ENCODE peak calls at places on chromosomes 13 and 19, in nine cellular contexts. T is pancreas, U is fibroblast of lung, Q is tibial artery, N is iPS DF 6.9, P is upper lobe of right lung, J is suprapubic skin, S is heart left ventricle, W is left lung. Y is an unnamed sample. For H3K4me1, the result is how much of the 10 kb centered on the place peaks cover.

GRCh38 chr19:43820098-43820860 is 6.8 kb upstream of the ZNF283 start:
- DNase-seq in N (no peak), J (no peak), S (peak), T (no peak), W (no peak), U (peak), Q (no peak), P (peak), Y (no peak)

GRCh38 chr13:20489185-20489820 is 36.4 kb downstream of the CRYL1 start:
- DNase-seq in Q (no peak), S (peak), P (no peak), W (no peak), T (no peak), N (no peak), J (no peak), U (no peak), Y (no peak)

GRCh38 chr13:32323912-32324311 is 8.6 kb downstream of the BRCA2 start:
- DNase-seq in J (no peak), W (no peak), Q (no peak), N (no peak), T (no peak), S (no peak), P (no peak), U (peak), Y (no peak)

GRCh38 chr13:35388979-35389378 is 87.5 kb downstream of the MAB21L1 start:
- DNase-seq in J (no peak), Q (no peak), W (no peak), P (no peak), T (no peak), N (no peak), S (no peak), U (peak), Y (no peak)

GRCh38 chr19:2249880-2250764 is 999 bp downstream of the AMH start:
- DNase-seq in P (no peak), J (no peak), U (no peak), W (no peak), T (no peak), N (no peak), S (no peak), Q (no peak), Y (no peak)

GRCh38 chr13:99873832-99874430 is 97.6 kb downstream of the ZIC5 start:
- DNase-seq in T (no peak), U (no peak), N (no peak), P (no peak), W (no peak), Q (no peak), J (no peak), S (no peak), Y (no peak)

GRCh38 chr19:7483720-7484201 is 5.1 kb downstream of the PEX11G start:
- DNase-seq in T (no peak), N (no peak), P (peak), W (no peak), U (no peak), J (no peak), S (no peak), Q (no peak), Y (no peak)

GRCh38 chr13:28299941-28300340 is 161.6 kb downstream of the PAN3 start:
- DNase-seq in U (no peak), P (no peak), T (no peak), N (no peak), J (no peak), W (no peak), S (no peak), Q (no peak), Y (no peak)

GRCh38 chr19:2641332-2641698 is 61.2 kb downstream of the GNG7 start:
- DNase-seq in P (no peak), T (no peak), J (no peak), W (no peak), Q (no peak), S (no peak), U (no peak), N (no peak), Y (no peak)

GRCh38 chr19:38900220-38900629 is 456 bp downstream of the NFKBIB start:
- DNase-seq in Q (no peak), J (no peak), P (no peak), U (no peak), T (no peak), N (no peak), W (no peak), S (no peak), Y (no peak)

GRCh38 chr13:31927219-31927653 is 104.3 kb upstream of the FRY start:
- DNase-seq in Q (no peak), P (no peak), S (no peak), W (no peak), J (no peak), T (peak), N (no peak), U (no peak), Y (no peak)

GRCh38 chr13:49838989-49839388 is 46.5 kb upstream of the KPNA3 start:
- DNase-seq in J (no peak), N (no peak), Q (no peak), W (no peak), U (no peak), S (no peak), T (no peak), P (no peak), Y (no peak)

GRCh38 chr19:4046946-4047683 is 19.6 kb downstream of the ZBTB7A start:
- DNase-seq in J (no peak), U (no peak), P (no peak), Q (no peak), W (no peak), S (no peak), N (no peak), T (no peak), Y (no peak)

GRCh38 chr13:109521719-109522118 is 264.7 kb downstream of the IRS2 start:
- DNase-seq in J (no peak), S (no peak), U (no peak), N (no peak), W (no peak), Q (no peak), T (no peak), P (no peak), Y (no peak)

GRCh38 chr19:18473003-18473705 is 35.2 kb upstream of the ISYNA1 start:
- DNase-seq in U (no peak), J (no peak), P (no peak), Q (no peak), S (no peak), N (no peak), W (no peak), T (no peak), Y (no peak)

GRCh38 chr19:37914908-37915307 is 7.9 kb downstream of the SIPA1L3 start:
- DNase-seq in W (no peak), J (no peak), T (no peak), S (no peak), U (no peak), N (no peak), P (no peak), Q (no peak), Y (no peak)

GRCh38 chr13:40665061-40665753 is 1.2 kb downstream of the FOXO1 start:
- DNase-seq in Q (peak), W (peak), P (peak), J (no peak), U (no peak), S (peak), T (peak), N (no peak), Y (no peak)

GRCh38 chr13:90800082-90800746 is 547.3 kb upstream of the MIR17HG start:
- DNase-seq in W (peak), U (no peak), P (peak), T (peak), S (peak), N (no peak), Q (peak), J (no peak), Y (peak)

GRCh38 chr19:17070912-17071311 is 4.3 kb downstream of the HAUS8 start:
- DNase-seq in W (no peak), S (no peak), T (no peak), J (no peak), P (no peak), U (no peak), Q (no peak), N (no peak), Y (no peak)

GRCh38 chr19:18364826-18365528 is 21.0 kb upstream of the GDF15 start:
- DNase-seq in T (peak), Q (peak), J (no peak), N (no peak), P (peak), S (peak), U (peak), W (peak), Y (peak)

GRCh38 chr13:93862259-93862658 is 617.2 kb downstream of the DCT start:
- DNase-seq in P (no peak), W (no peak), T (no peak), J (no peak), N (no peak), U (peak), Q (no peak), S (no peak), Y (no peak)

GRCh38 chr13:93865235-93865634 is 614.2 kb downstream of the DCT start:
- DNase-seq in U (no peak), Q (no peak), S (no peak), J (no peak), N (no peak), W (no peak), P (no peak), T (no peak), Y (no peak)

GRCh38 chr13:93861818-93862217 is 617.7 kb downstream of the DCT start:
- DNase-seq in S (no peak), W (no peak), T (no peak), P (no peak), Q (no peak), N (no peak), J (no peak), U (peak), Y (peak)

GRCh38 chr13:93857126-93857525 is 622.4 kb downstream of the DCT start:
- DNase-seq in Q (no peak), J (no peak), U (peak), T (no peak), P (no peak), N (no peak), S (no peak), W (no peak), Y (no peak)

GRCh38 chr13:93859666-93860065 is 619.8 kb downstream of the DCT start:
- DNase-seq in Q (no peak), W (no peak), T (no peak), P (no peak), S (no peak), U (peak), J (no peak), N (no peak), Y (no peak)
- H3K27ac ChIP-seq in Q (no peak), W (no peak), T (no peak), P (no peak), S (no peak), U (no peak), J (no peak), N (no peak), Y (no peak)

GRCh38 chr19:13083008-13083404 is 19.7 kb downstream of the LYL1 start:
- DNase-seq in P (no peak), T (no peak), U (no peak), J (no peak), Q (no peak), N (no peak), S (no peak), W (no peak), Y (no peak)

GRCh38 chr19:13083627-13084026 is 19.0 kb downstream of the LYL1 start:
- DNase-seq in T (no peak), S (no peak), J (no peak), N (no peak), W (no peak), P (no peak), U (no peak), Q (no peak), Y (no peak)

GRCh38 chr19:13079542-13079986 is 23.1 kb downstream of the LYL1 start:
- DNase-seq in P (peak), W (no peak), U (peak), J (no peak), N (no peak), S (peak), T (no peak), Q (no peak), Y (no peak)

GRCh38 chr19:13085673-13086072 is 17.0 kb downstream of the LYL1 start:
- DNase-seq in W (no peak), N (no peak), J (no peak), T (no peak), U (no peak), Q (no peak), P (peak), S (no peak), Y (no peak)

GRCh38 chr19:13082192-13083007 is 20.3 kb downstream of the LYL1 start:
- DNase-seq in N (no peak), P (no peak), T (no peak), S (no peak), J (no peak), Q (no peak), U (peak), W (no peak), Y (no peak)
- H3K4me1 ChIP-seq in N (under half), P (under half), T (under half), S (half or more), J (under half), Q (half or more), U (under half), W (under half), Y (under half)

GRCh38 chr19:45599286-45599685 is 2.7 kb downstream of the GPR4 start:
- DNase-seq in S (no peak), T (no peak), P (no peak), W (no peak), J (no peak), U (no peak), Q (no peak), N (no peak), Y (no peak)

GRCh38 chr19:45597425-45598111 is 4.4 kb downstream of the GPR4 start:
- DNase-seq in U (no peak), N (no peak), W (no peak), T (no peak), J (no peak), S (no peak), Q (no peak), P (no peak), Y (no peak)

GRCh38 chr19:45595814-45596213 is 6.2 kb downstream of the GPR4 start:
- DNase-seq in N (no peak), W (no peak), P (no peak), S (peak), Q (no peak), T (no peak), J (no peak), U (no peak), Y (no peak)

GRCh38 chr19:45600340-45600885 is 1.6 kb downstream of the GPR4 start:
- DNase-seq in N (no peak), W (no peak), S (no peak), Q (no peak), J (no peak), U (no peak), T (no peak), P (no peak), Y (no peak)

DNA sequence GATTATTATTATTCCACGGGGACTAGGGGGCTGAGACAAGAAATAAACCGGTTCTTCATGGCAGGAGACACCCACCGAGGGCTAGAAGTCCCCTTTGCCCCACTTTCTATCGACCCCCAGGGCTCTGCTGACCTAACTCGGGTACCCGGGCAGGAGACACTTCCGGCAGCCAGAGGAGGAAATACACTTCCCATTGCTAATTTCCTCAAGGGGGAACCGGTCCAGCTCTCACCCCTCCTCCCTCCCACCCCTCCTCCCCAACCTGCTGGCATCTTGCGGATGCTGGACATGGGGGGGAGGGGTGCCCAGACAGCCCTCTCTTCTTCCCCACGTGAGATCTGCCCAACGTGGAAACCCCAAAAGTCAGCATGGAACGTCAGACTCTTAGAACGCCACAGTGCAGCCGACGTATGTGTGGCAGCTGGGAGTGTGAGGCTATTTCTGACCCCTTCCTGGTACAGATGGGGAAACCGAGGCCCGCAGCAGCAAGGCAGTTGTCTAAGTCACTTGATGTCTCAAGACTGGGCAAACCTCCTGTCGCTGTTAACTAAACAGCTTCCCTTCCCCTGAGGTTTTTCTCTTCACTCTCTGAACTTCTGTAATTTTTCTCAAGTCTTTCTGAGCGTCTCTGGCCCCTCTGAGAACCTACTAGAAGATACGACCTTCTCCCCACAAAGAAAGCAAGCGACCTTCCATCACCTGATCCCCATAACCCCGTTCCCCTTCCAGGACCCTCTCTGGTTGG is 3.6 kb downstream of the GPR4 start:
- DNase-seq in J (no peak), P (no peak), U (no peak), Q (no peak), W (no peak), S (peak), N (no peak), T (no peak), Y (no peak)
- H3K27ac ChIP-seq in J (peak), P (peak), U (no peak), Q (no peak), W (peak), S (peak), N (no peak), T (no peak), Y (peak)

GRCh38 chr19:41321204-41321599 is 11.2 kb downstream of the CCDC97 start:
- DNase-seq in J (no peak), N (no peak), S (no peak), U (no peak), T (no peak), W (no peak), P (no peak), Q (no peak), Y (no peak)
- H3K4me1 ChIP-seq in J (half or more), N (under half), S (under half), U (under half), T (under half), W (under half), P (under half), Q (under half), Y (under half)

DNA sequence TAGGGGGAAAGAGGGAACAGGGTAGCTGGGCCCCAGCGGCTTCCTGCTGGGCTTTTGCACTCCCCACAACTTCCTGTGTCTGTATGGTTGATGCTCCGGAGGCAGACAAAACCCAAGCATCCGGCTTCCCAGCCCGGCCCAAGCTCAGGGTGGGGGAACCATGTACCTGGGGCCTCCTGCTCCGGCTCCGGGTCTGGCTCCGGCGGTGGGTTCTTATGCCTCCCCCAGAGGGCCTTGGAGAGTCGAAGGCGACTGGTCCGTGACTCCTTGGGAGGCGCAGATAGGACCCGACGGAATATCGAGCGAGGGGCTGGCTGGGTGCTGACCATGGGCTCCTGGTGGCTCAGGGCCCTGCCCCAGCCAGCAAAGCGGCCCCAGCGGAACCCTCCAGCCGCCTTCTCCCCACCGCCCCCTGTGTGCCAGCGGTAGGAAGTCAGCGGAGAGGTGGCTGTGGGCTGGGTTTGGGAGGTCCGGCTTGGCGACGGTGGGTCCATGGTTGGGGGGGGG is 426 bp downstream of the RASAL3 start:
- DNase-seq in Q (no peak), J (no peak), T (no peak), N (no peak), P (no peak), W (peak), S (peak), U (no peak), Y (no peak)
- H3K27ac ChIP-seq in Q (no peak), J (no peak), T (no peak), N (no peak), P (peak), W (peak), S (peak), U (no peak), Y (no peak)

DNA sequence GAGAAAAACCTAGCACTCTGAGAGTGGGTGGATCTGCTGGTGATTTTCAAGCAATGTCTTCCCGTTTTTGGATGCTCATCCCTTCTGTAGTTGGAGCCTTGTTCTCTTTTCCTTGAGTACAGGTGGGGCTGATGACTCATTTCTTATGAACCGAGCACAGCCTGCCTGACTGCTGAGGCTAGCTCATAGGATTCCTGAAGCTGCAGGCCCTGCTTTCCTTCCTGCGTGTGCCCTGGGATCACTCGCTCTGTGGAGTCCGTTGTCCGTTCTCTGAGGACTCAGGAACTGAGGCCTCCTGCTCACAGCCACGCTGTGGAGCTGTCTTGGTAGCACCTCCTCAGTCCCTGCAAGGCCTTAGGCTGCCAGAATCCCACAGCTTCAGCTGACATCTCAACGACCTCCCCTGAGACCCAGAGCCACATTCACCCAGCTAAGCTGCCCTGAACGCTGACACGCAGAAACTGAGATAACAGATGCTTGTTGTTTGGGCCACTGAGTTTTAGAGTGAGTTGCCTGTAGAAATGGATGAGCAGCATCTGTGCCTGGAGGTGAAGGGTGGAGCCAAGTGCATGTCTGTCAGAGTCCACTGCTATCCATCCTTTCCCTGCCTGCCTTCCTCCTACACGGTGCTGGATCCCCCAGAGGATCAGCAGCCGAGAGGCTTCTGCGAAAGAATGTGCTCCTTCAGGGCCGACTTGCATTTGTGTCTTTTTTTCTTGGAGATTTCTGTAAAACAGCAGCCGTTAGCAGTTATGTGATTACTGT is 73.0 kb downstream of the ARHGEF7 start:
- DNase-seq in N (no peak), P (no peak), Q (no peak), T (no peak), J (no peak), W (no peak), S (no peak), U (peak), Y (no peak)
- H3K4me1 ChIP-seq in N (under half), P (under half), Q (half or more), T (under half), J (half or more), W (under half), S (half or more), U (under half), Y (under half)

GRCh38 chr13:114129649-114130062 is 2.8 kb downstream of the RASA3 start:
- DNase-seq in W (no peak), S (no peak), T (no peak), U (no peak), Q (no peak), J (no peak), P (no peak), N (no peak), Y (no peak)
- H3K27ac ChIP-seq in W (peak), S (peak), T (no peak), U (peak), Q (peak), J (peak), P (peak), N (no peak), Y (peak)

DNA sequence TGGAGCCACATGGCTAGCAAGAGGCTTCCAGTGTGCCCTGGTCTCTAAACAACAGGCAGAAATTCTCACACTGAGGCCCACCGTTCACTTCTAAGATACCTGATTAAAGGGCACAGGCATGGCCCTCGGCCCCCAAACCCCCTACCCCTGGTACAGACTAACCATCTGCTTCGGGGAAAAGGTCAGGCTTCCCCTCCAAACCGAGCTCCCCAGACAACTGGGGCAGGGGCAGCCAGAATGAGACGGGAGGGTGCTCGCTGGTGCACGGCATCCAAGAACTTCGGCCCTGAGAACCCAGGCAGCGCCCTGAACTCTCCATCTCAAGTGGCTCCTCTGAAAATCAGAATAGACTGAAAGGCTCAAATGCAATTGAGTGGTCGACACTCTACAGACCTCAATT is 5.6 kb downstream of the PPP6R1 start:
- DNase-seq in W (no peak), Q (no peak), P (no peak), N (no peak), S (no peak), T (no peak), U (no peak), J (no peak), Y (no peak)
- H3K4me1 ChIP-seq in W (under half), Q (under half), P (under half), N (under half), S (half or more), T (under half), U (under half), J (half or more), Y (under half)